ENCODE peak calls at places on chromosome 9, in five cellular contexts. B is K562, N is tibial nerve, A is upper lobe of left lung, S is psoas muscle. Z is an unnamed sample.

GRCh38 chr9:81851340-81851739 is 76.9 kb upstream of the SPATA31D4 start:
- DNase-seq in A (no peak), B (no peak), N (no peak), S (no peak), Z (no peak)

GRCh38 chr9:125532812-125533594 is 174.0 kb downstream of the MAPKAP1 start:
- DNase-seq in B (no peak), N (no peak), S (no peak), A (no peak), Z (no peak)

GRCh38 chr9:35829764-35830096 is 702 bp downstream of the TMEM8B start:
- DNase-seq in A (no peak), S (no peak), B (no peak), N (no peak), Z (no peak)

GRCh38 chr9:72807765-72808445 is 144.9 kb downstream of the ALDH1A1 start:
- DNase-seq in B (peak), S (no peak), A (no peak), N (no peak), Z (no peak)

GRCh38 chr9:18743976-18744375 is 270.0 kb downstream of the ADAMTSL1 start:
- DNase-seq in B (no peak), N (no peak), S (no peak), A (no peak), Z (no peak)

GRCh38 chr9:101311759-101312420 is 72.9 kb downstream of the BAAT start:
- DNase-seq in N (no peak), B (peak), A (no peak), S (no peak), Z (no peak)

GRCh38 chr9:138099803-138100598 is 222.4 kb downstream of the CACNA1B start:
- DNase-seq in N (no peak), A (peak), S (no peak), B (no peak), Z (no peak)

GRCh38 chr9:13942695-13943094 is 371.2 kb downstream of the NFIB start:
- DNase-seq in B (no peak), S (peak), N (no peak), A (no peak), Z (peak)

GRCh38 chr9:110276827-110277226 is 20.5 kb upstream of the TXN start:
- DNase-seq in A (no peak), N (no peak), S (no peak), B (no peak), Z (no peak)

GRCh38 chr9:86405086-86405491 is 50.9 kb upstream of the TUT7 start:
- DNase-seq in N (no peak), A (no peak), B (no peak), S (no peak), Z (no peak)

GRCh38 chr9:105911104-105911911 is 217.0 kb downstream of the TMEM38B start:
- DNase-seq in S (no peak), B (no peak), N (no peak), A (no peak), Z (no peak)

GRCh38 chr9:74755355-74755754 is 132.4 kb downstream of the TRPM6 start:
- DNase-seq in B (no peak), N (no peak), S (no peak), A (no peak), Z (no peak)

GRCh38 chr9:7246917-7247538 is 489.3 kb downstream of the KDM4C start:
- DNase-seq in B (no peak), A (no peak), N (no peak), S (no peak), Z (no peak)

GRCh38 chr9:88810826-88811225 is 180.4 kb upstream of the S1PR3 start:
- DNase-seq in B (no peak), A (no peak), S (no peak), N (no peak), Z (no peak)

GRCh38 chr9:86494644-86495081 is 140.5 kb upstream of the TUT7 start:
- DNase-seq in N (no peak), A (no peak), B (no peak), S (no peak), Z (no peak)

GRCh38 chr9:98929866-98930265 is 13.8 kb upstream of the COL15A1 start:
- DNase-seq in N (no peak), B (peak), S (no peak), A (no peak), Z (no peak)

GRCh38 chr9:80560976-80561375 is 989.2 kb downstream of the TLE4 start:
- DNase-seq in B (no peak), A (no peak), S (no peak), N (no peak), Z (no peak)

GRCh38 chr9:136685216-136685615 is 2.0 kb downstream of the AGPAT2 start:
- DNase-seq in B (no peak), S (no peak), A (peak), N (no peak), Z (no peak)

GRCh38 chr9:6184749-6185645 is 30.6 kb upstream of the IL33 start:
- DNase-seq in B (no peak), A (no peak), S (no peak), N (peak), Z (peak)

GRCh38 chr9:121581775-121582600 is 69.4 kb upstream of the DAB2IP start:
- DNase-seq in B (no peak), N (no peak), A (peak), S (no peak), Z (no peak)

GRCh38 chr9:36163049-36163839 is 5.9 kb upstream of the CCIN start:
- DNase-seq in A (peak), N (no peak), B (no peak), S (peak), Z (peak)

GRCh38 chr9:83706703-83707517 is 848 bp downstream of the UBQLN1 start:
- DNase-seq in S (peak), B (peak), A (peak), N (no peak), Z (peak)
- H3K27ac ChIP-seq in S (peak), B (peak), A (peak), N (peak), Z (peak)

GRCh38 chr9:108855529-108855886 is 278 bp downstream of the ACTL7B start:
- DNase-seq in N (no peak), S (no peak), B (no peak), A (peak), Z (no peak)
- TF ChIP-seq CTCF in N (no peak), S (no peak), B (no peak), A (no peak), Z (no peak)

DNA sequence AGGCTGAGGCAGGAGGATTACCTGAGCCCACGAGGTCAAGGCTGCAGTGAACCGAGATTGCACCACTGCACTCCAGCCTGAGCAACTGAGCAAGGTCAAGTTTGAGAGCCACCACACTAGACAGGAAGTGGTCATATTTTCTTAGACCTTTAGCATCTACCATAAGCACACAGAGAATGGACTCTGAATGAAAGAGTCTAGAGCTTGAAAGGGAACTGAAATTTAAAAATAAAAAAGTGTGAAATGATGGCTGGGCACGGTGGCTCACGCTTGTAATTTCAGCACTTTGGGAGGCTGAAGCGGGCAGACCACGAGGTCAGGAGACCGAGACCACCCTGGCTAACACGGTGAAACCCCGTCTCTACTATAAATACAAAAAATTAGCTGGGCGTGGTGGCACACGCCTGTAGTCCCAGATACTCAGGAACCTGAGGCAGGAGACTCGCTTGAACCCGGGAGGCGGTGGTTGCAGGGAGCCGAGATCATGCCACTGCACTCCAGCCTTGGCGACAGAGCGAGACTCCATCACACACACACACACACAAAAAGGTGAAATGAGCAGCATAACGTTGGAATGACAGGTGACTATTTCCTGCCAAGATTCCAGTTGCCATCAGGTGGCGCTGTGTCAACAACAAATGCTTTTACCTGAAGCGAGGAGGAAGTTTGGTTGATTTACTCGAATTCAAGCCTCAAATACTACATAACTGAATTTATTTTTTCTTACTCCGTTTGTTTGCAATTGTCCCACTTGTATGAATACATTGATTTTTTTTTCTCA is 21.3 kb upstream of the AK3 start:
- DNase-seq in B (peak), S (peak), A (no peak), N (peak), Z (peak)
- H3K4me3 ChIP-seq in B (peak), S (peak), A (peak), N (peak), Z (no peak)

GRCh38 chr9:129505270-129505881 is 115.5 kb downstream of the C9orf50 start:
- DNase-seq in N (no peak), S (no peak), B (no peak), A (peak), Z (no peak)

GRCh38 chr9:129509508-129509907 is 111.4 kb downstream of the C9orf50 start:
- DNase-seq in B (no peak), S (no peak), N (no peak), A (no peak), Z (no peak)

GRCh38 chr9:129506892-129507291 is 114.0 kb downstream of the C9orf50 start:
- DNase-seq in S (no peak), N (no peak), B (no peak), A (no peak), Z (no peak)

GRCh38 chr9:129506041-129506440 is 114.9 kb downstream of the C9orf50 start:
- DNase-seq in N (no peak), S (no peak), B (no peak), A (no peak), Z (no peak)

DNA sequence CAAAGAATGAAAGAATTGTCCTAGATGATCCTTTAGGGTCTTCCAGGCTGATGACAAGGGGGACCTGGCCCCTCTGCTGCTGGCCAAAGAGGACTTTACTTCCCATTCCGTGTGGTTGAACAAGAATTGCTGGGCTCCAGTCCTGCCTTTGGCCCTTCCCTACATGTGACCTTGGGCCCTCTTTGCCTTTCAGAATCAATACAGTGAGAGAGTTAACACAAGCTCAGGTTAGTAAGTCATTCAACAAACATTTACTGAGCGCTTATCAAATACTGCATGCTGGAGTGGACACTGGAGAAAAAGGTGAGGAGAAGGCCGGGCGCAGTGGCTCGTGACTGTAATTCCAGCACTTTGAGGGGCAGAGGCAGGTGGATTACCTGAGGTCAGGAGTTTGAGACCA is 113.1 kb downstream of the C9orf50 start:
- DNase-seq in S (no peak), N (no peak), B (no peak), A (no peak), Z (no peak)
- H3K27ac ChIP-seq in S (no peak), N (peak), B (no peak), A (no peak), Z (no peak)

GRCh38 chr9:134626141-134626423 is 15.5 kb upstream of the COL5A1 start:
- DNase-seq in B (no peak), N (no peak), A (no peak), S (no peak), Z (peak)
- TF ChIP-seq CTCF in B (no peak), N (no peak), A (no peak), S (no peak), Z (no peak)

DNA sequence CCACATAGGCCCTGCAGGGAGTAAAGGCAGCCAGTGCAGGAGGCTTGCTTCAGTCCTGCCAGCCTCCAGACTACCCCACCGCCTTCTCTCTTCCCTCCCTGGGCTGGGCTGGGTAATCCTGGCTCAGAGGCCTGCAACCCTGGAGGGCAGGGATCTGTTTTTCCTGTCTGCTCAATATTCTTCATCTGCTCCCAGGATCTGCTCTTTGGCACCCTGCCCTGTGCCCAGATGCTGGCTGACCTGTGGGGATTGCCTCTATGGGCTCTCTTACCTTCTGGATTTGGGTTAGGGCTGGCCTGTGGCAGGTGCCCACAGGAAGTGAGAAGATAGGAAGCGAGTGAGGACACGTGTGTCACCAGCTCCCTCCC is 7.3 kb upstream of the ANGPTL2 start:
- DNase-seq in B (no peak), A (no peak), N (no peak), S (no peak), Z (no peak)
- H3K4me3 ChIP-seq in B (no peak), A (no peak), N (no peak), S (no peak), Z (no peak)

GRCh38 chr9:91177081-91177480 is 184.6 kb downstream of the AUH start:
- DNase-seq in N (no peak), A (no peak), B (no peak), S (no peak), Z (no peak)
- H3K27ac ChIP-seq in N (no peak), A (no peak), B (no peak), S (no peak), Z (no peak)

Z was measured in uterus.